ENCODE peak calls at places on chromosome 12, in four cellular contexts. Z is A549, F is HepG2, H is K562. M is an unnamed sample.

GRCh38 chr12:20696181-20696580 is 1.0 kb downstream of the SLCO1C1 start:
- DNase-seq in Z (no peak), F (no peak), H (no peak), M (no peak)

GRCh38 chr12:76272292-76272691 is 75.9 kb downstream of the BBS10 start:
- DNase-seq in Z (no peak), F (peak), H (no peak), M (no peak)

GRCh38 chr12:114316076-114316475 is 89.9 kb downstream of the TBX5 start:
- DNase-seq in Z (peak), F (no peak), H (no peak), M (no peak)

GRCh38 chr12:56271031-56271430 is 4.3 kb downstream of the COQ10A start:
- DNase-seq in Z (peak), F (no peak), H (peak), M (no peak)

GRCh38 chr12:13588574-13588973 is 392.0 kb downstream of the EMP1 start:
- DNase-seq in Z (no peak), F (no peak), H (no peak), M (no peak)

GRCh38 chr12:124750787-124751471 is 112.7 kb downstream of the SCARB1 start:
- DNase-seq in Z (peak), F (no peak), H (peak), M (peak)

GRCh38 chr12:57200497-57200896 is 16.1 kb upstream of the NXPH4 start:
- DNase-seq in Z (no peak), F (no peak), H (no peak), M (no peak)

GRCh38 chr12:19988457-19988856 is 379.9 kb upstream of the PDE3A start:
- DNase-seq in Z (peak), F (no peak), H (no peak), M (no peak)

GRCh38 chr12:46553266-46553665 is 180.7 kb upstream of the SLC38A2 start:
- DNase-seq in Z (peak), F (peak), H (no peak), M (no peak)

GRCh38 chr12:51907083-51907863 is at the start of gene ACVRL1:
- DNase-seq in Z (no peak), F (no peak), H (no peak), M (no peak)

GRCh38 chr12:60197589-60197988 is 601.8 kb downstream of the SLC16A7 start:
- DNase-seq in Z (peak), F (no peak), H (no peak), M (no peak)

GRCh38 chr12:119182701-119183493 is 4.2 kb downstream of the HSPB8 start:
- DNase-seq in Z (peak), F (no peak), H (no peak), M (no peak)

GRCh38 chr12:8452976-8453616 is 2.7 kb upstream of the CLEC6A start:
- DNase-seq in Z (no peak), F (no peak), H (no peak), M (no peak)

GRCh38 chr12:62332598-62332997 is 72.4 kb downstream of the USP15 start:
- DNase-seq in Z (no peak), F (no peak), H (no peak), M (no peak)

GRCh38 chr12:98514984-98515367 is 414 bp upstream of the TMPO start:
- DNase-seq in Z (no peak), F (no peak), H (no peak), M (no peak)

GRCh38 chr12:12714276-12715001 is 2.7 kb upstream of the CDKN1B start:
- DNase-seq in Z (peak), F (no peak), H (peak), M (no peak)

GRCh38 chr12:106845910-106846309 is 71.4 kb downstream of the RIC8B start:
- DNase-seq in Z (no peak), F (no peak), H (peak), M (no peak)

GRCh38 chr12:75706786-75707605 is 195.6 kb upstream of the KRR1 start:
- DNase-seq in Z (no peak), F (no peak), H (peak), M (no peak)

GRCh38 chr12:90013409-90013808 is 304.8 kb upstream of the ATP2B1 start:
- DNase-seq in Z (peak), F (no peak), H (no peak), M (no peak)

GRCh38 chr12:116236148-116236731 is 41.3 kb downstream of the MED13L start:
- DNase-seq in Z (peak), F (peak), H (peak), M (no peak)

GRCh38 chr12:68358532-68359485 is 26.6 kb upstream of the MDM1 start:
- DNase-seq in Z (peak), F (peak), H (peak), M (no peak)

GRCh38 chr12:55932546-55932919 is 1.6 kb downstream of the DGKA start:
- DNase-seq in Z (peak), F (no peak), H (no peak), M (no peak)

GRCh38 chr12:69987453-69988102 is 162.6 kb downstream of the MYRFL start:
- DNase-seq in Z (peak), F (peak), H (no peak), M (no peak)

GRCh38 chr12:27331299-27331926 is 1.2 kb upstream of the BMAL2 start:
- DNase-seq in Z (peak), F (peak), H (peak), M (no peak)

GRCh38 chr12:27333311-27334009 is 824 bp downstream of the BMAL2 start:
- DNase-seq in Z (no peak), F (no peak), H (peak), M (no peak)

GRCh38 chr12:27332407-27333310 is at the start of gene BMAL2:
- DNase-seq in Z (peak), F (peak), H (peak), M (no peak)

GRCh38 chr12:27330846-27331245 is 1.8 kb upstream of the BMAL2 start:
- DNase-seq in Z (no peak), F (no peak), H (no peak), M (no peak)

DNA sequence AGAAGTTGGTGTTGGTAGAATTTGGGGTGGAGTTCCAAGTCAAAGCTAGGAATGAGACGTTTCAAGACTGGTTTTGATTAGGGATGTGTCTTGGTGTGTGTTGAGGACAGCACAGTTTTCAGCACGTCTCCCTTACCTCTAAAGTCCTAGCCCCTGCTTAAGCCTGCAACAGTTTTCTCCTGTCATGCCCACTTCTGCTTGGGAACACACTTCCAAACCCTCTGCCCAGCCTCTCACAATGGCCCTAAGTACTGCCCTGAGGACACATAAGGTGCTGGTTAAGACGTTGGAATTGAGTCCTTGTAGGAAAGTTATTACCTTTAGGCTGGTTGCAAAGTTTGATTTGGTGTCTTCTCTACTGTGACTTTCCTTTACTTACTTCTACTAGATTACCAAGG is 710 bp upstream of the BMAL2 start:
- DNase-seq in Z (no peak), F (no peak), H (no peak), M (no peak)
- H3K27ac ChIP-seq in Z (peak), F (no peak), H (no peak), M (no peak)

GRCh38 chr12:132046561-132046960 is 96.8 kb downstream of the EP400 start:
- DNase-seq in Z (no peak), F (no peak), H (no peak), M (no peak)
- TF ChIP-seq RNF2 in Z (no peak), F (no peak), H (no peak), M (no peak)

DNA sequence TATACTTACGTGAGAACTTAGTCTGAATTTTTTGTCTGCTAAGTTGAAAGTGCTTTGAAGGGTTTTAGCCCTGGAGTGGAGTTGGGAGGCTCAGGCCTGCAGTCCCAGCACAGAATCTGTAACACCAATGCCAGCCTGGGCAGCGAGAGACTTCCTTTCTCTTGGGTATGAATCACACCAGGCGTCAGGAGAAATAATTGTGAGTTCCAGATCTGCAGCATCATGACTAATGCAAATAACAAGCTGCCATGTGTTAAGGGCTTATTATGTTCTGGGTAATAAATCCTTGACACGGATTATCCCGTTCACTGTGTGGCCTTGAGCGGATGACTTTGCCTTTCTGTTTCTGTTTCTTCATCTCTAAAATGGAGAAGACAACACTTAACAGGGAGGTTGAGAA is 70.6 kb downstream of the B4GALNT3 start:
- DNase-seq in Z (no peak), F (no peak), H (no peak), M (no peak)
- H3K27ac ChIP-seq in Z (no peak), F (no peak), H (no peak), M (no peak)

GRCh38 chr12:110600254-110600653 is 13.7 kb upstream of the TCTN1 start:
- DNase-seq in Z (peak), F (peak), H (peak), M (no peak)

DNA sequence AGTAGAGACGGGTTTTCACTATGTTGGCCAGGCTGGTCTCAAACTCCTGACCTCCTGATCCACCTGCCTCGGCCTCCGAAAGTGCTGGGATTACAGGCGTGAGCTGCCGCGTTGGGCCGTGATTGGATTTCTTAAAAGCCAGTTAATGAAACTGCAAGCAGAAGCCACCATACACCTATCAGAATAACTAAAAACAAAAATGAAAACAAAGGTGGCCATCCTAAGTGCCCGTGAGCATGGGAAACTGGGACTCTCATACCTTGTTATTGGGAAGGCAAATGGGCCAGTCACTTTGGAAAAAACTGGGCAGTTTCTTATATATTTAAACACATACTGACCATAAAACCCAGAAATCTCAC is 7.7 kb upstream of the TCTN1 start:
- DNase-seq in Z (no peak), F (no peak), H (no peak), M (no peak)
- TF ChIP-seq RNF2 in Z (no peak), F (no peak), H (no peak), M (no peak)

M was measured in H1.